ENCODE peak calls at places on chromosomes 11 and 22, in nine cellular contexts. I, X, T, C, D, Y, W, E and N are unnamed samples.
A peak's percentile ranks its signal among the peaks of the same experiment; 100 is the strongest.

GRCh38 chr11:112841719-112842118 is 119.5 kb upstream of the NCAM1 start:
- DNase-seq in I (no peak), X (no peak), T (no peak), C (no peak), D (no peak), Y (no peak), W (no peak), E (no peak), N (no peak)

GRCh38 chr22:19987394-19988306 is 29.0 kb downstream of the ARVCF start:
- DNase-seq in I (no peak), X (no peak), T (no peak), C (no peak), D (no peak), Y (no peak), W (no peak), E (no peak), N (peak; percentile 49)

GRCh38 chr11:112773256-112773655 is 188.0 kb upstream of the NCAM1 start:
- DNase-seq in I (no peak), X (no peak), T (no peak), C (no peak), D (no peak), Y (no peak), W (no peak), E (no peak), N (no peak)

GRCh38 chr22:31726692-31727091 is 23.2 kb downstream of the PRR14L start:
- DNase-seq in I (no peak), X (no peak), T (no peak), C (no peak), D (no peak), Y (no peak), W (no peak), E (no peak), N (no peak)

GRCh38 chr11:115145316-115145715 is 358.9 kb downstream of the CADM1 start:
- DNase-seq in I (no peak), X (no peak), T (no peak), C (no peak), D (no peak), Y (no peak), W (no peak), E (no peak), N (no peak)

GRCh38 chr11:8717876-8718753 is 35.5 kb downstream of the RPL27A start:
- DNase-seq in I (peak; percentile 98), X (peak; percentile 32), T (peak; percentile 43), C (peak; percentile 83), D (peak; percentile 92), Y (peak; percentile 60), W (no peak), E (no peak), N (peak; percentile 76)

GRCh38 chr11:130737866-130738431 is 178.3 kb downstream of the SNX19 start:
- DNase-seq in I (peak; percentile 99), X (no peak), T (peak; percentile 9), C (peak; percentile 73), D (peak; percentile 58), Y (peak; percentile 79), W (no peak), E (no peak), N (peak; percentile 84)

GRCh38 chr11:57354699-57355098 is 16.5 kb downstream of the P2RX3 start:
- DNase-seq in I (no peak), X (no peak), T (no peak), C (no peak), D (no peak), Y (no peak), W (no peak), E (no peak), N (no peak)

GRCh38 chr11:88167853-88168252 is 7.4 kb downstream of the RAB38 start:
- DNase-seq in I (peak; percentile 41), X (no peak), T (no peak), C (no peak), D (no peak), Y (no peak), W (no peak), E (no peak), N (no peak)

GRCh38 chr11:66593303-66593635 is 284 bp downstream of the CCS start:
- DNase-seq in I (no peak), X (no peak), T (no peak), C (peak; percentile 33), D (no peak), Y (no peak), W (no peak), E (no peak), N (no peak)

GRCh38 chr11:70503201-70503877 is 105.0 kb downstream of the CTTN start:
- DNase-seq in I (no peak), X (no peak), T (no peak), C (no peak), D (peak; percentile 26), Y (no peak), W (no peak), E (no peak), N (peak; percentile 35)

GRCh38 chr22:46219650-46220049 is 30.4 kb downstream of the CDPF1 start:
- DNase-seq in I (no peak), X (peak; percentile 33), T (no peak), C (no peak), D (no peak), Y (no peak), W (no peak), E (no peak), N (no peak)

GRCh38 chr11:17722000-17722643 is 2.8 kb downstream of the MYOD1 start:
- DNase-seq in I (peak; percentile 28), X (no peak), T (peak; percentile 53), C (peak; percentile 56), D (no peak), Y (no peak), W (no peak), E (no peak), N (no peak)

GRCh38 chr22:47005506-47006408 is 243.3 kb downstream of the TBC1D22A start:
- DNase-seq in I (no peak), X (no peak), T (no peak), C (no peak), D (no peak), Y (no peak), W (no peak), E (no peak), N (no peak)

GRCh38 chr22:20531404-20532181 is 24.2 kb downstream of the MED15 start:
- DNase-seq in I (peak; percentile 97), X (no peak), T (peak; percentile 84), C (peak; percentile 96), D (peak; percentile 83), Y (peak; percentile 59), W (no peak), E (no peak), N (peak; percentile 65)

GRCh38 chr11:19453893-19454292 is 213.1 kb upstream of the E2F8 start:
- DNase-seq in I (no peak), X (no peak), T (no peak), C (peak; percentile 96), D (no peak), Y (peak; percentile 60), W (no peak), E (no peak), N (peak; percentile 44)

GRCh38 chr11:620201-620600 is 4.5 kb upstream of the IRF7 start:
- DNase-seq in I (no peak), X (no peak), T (no peak), C (no peak), D (no peak), Y (no peak), W (no peak), E (no peak), N (no peak)

GRCh38 chr11:73227571-73228211 is 9.6 kb downstream of the P2RY2 start:
- DNase-seq in I (no peak), X (no peak), T (peak; percentile 91), C (no peak), D (peak; percentile 44), Y (no peak), W (no peak), E (no peak), N (no peak)

GRCh38 chr11:122159173-122159701 is 43.2 kb upstream of the BLID start:
- DNase-seq in I (peak; percentile 71), X (no peak), T (no peak), C (peak; percentile 69), D (peak; percentile 64), Y (peak; percentile 21), W (no peak), E (no peak), N (no peak)

GRCh38 chr11:117816151-117816741 is 8.3 kb downstream of the FXYD2 start:
- DNase-seq in I (peak; percentile 80), X (no peak), T (no peak), C (peak; percentile 48), D (no peak), Y (peak; percentile 62), W (no peak), E (no peak), N (peak; percentile 36)

GRCh38 chr11:104164028-104164520 is at the start of gene PDGFD:
- DNase-seq in I (peak; percentile 43), X (peak; percentile 39), T (peak; percentile 79), C (peak; percentile 64), D (peak; percentile 72), Y (peak; percentile 57), W (peak; percentile 3), E (peak; percentile 96), N (peak; percentile 81)

GRCh38 chr22:40107244-40107643 is 70.5 kb upstream of the TNRC6B start:
- DNase-seq in I (peak; percentile 13), X (peak; percentile 30), T (no peak), C (peak; percentile 41), D (no peak), Y (no peak), W (no peak), E (peak; percentile 31), N (no peak)

GRCh38 chr11:126547161-126547560 is 191.7 kb downstream of the ST3GAL4 start:
- DNase-seq in I (peak; percentile 98), X (no peak), T (no peak), C (peak; percentile 87), D (no peak), Y (no peak), W (no peak), E (no peak), N (no peak)

GRCh38 chr11:62124186-62125113 is 639 bp downstream of the INCENP start:
- DNase-seq in I (peak; percentile 59), X (peak; percentile 52), T (peak; percentile 59), C (peak; percentile 77), D (peak; percentile 36), Y (peak; percentile 45), W (no peak), E (peak; percentile 41), N (no peak)

GRCh38 chr22:50733521-50734342 is 4.3 kb upstream of the ACR start:
- DNase-seq in I (peak; percentile 53), X (no peak), T (no peak), C (peak; percentile 65), D (peak; percentile 52), Y (no peak), W (no peak), E (no peak), N (peak; percentile 16)

GRCh38 chr22:29635734-29636357 is 32.4 kb downstream of the NF2 start:
- DNase-seq in I (peak; percentile 71), X (no peak), T (peak; percentile 11), C (peak; percentile 77), D (no peak), Y (no peak), W (no peak), E (peak; percentile 54), N (no peak)

GRCh38 chr11:21396351-21397008 is 727.1 kb downstream of the NELL1 start:
- DNase-seq in I (no peak), X (no peak), T (no peak), C (no peak), D (no peak), Y (no peak), W (no peak), E (no peak), N (no peak)

GRCh38 chr11:95892892-95893570 is 30.9 kb downstream of the MTMR2 start:
- DNase-seq in I (no peak), X (no peak), T (no peak), C (no peak), D (no peak), Y (no peak), W (no peak), E (no peak), N (no peak)

GRCh38 chr11:71996517-71996916 is 2.2 kb upstream of the IL18BP start:
- DNase-seq in I (no peak), X (no peak), T (no peak), C (no peak), D (no peak), Y (no peak), W (no peak), E (no peak), N (no peak)

GRCh38 chr22:41910599-41911291 is 4.1 kb downstream of the SHISA8 start:
- DNase-seq in I (peak; percentile 42), X (no peak), T (no peak), C (peak; percentile 67), D (no peak), Y (peak; percentile 57), W (no peak), E (peak; percentile 13), N (peak; percentile 72)

GRCh38 chr11:64063741-64064140 is 28.0 kb downstream of the FLRT1 start:
- DNase-seq in I (no peak), X (no peak), T (no peak), C (no peak), D (no peak), Y (no peak), W (no peak), E (no peak), N (no peak)